ENCODE peak calls at places on chromosome 21, in eight cellular contexts. S is WTC11, M is MG63, X is NAMALWA, J is GM03348, W is AG08395, I is thoracic aorta, Y is heart right ventricle. D is an unnamed sample.

GRCh38 chr21:35179990-35180557 is 131.0 kb upstream of the RUNX1 start:
- DNase-seq in S (no peak), M (peak; percentile 60), X (no peak), J (peak; percentile 31), W (peak; percentile 53), I (no peak), Y (no peak), D (no peak)

GRCh38 chr21:38470762-38471161 is 27.5 kb downstream of the ERG start:
- DNase-seq in S (no peak), M (peak; percentile 90), X (no peak), J (peak; percentile 55), W (peak; percentile 42), I (no peak), Y (no peak), D (no peak)

GRCh38 chr21:33543505-33544129 is 779 bp downstream of the SON start:
- DNase-seq in S (peak; percentile 78), M (peak; percentile 80), X (peak; percentile 56), J (no peak), W (peak; percentile 40), I (no peak), Y (peak; percentile 81), D (peak; percentile 86)

GRCh38 chr21:41566500-41567014 is 58.6 kb upstream of the TMPRSS2 start:
- DNase-seq in S (no peak), M (no peak), X (no peak), J (no peak), W (no peak), I (no peak), Y (no peak), D (no peak)

GRCh38 chr21:27306821-27307746 is 340.2 kb upstream of the ADAMTS5 start:
- DNase-seq in S (no peak), M (no peak), X (no peak), J (no peak), W (peak; percentile 22), I (no peak), Y (no peak), D (no peak)

GRCh38 chr21:33374080-33374873 is 28.9 kb upstream of the IFNGR2 start:
- DNase-seq in S (peak; percentile 49), M (peak; percentile 49), X (peak; percentile 88), J (peak; percentile 54), W (peak; percentile 27), I (no peak), Y (peak; percentile 66), D (no peak)

GRCh38 chr21:41171210-41171609 is 3.2 kb downstream of the BACE2 start:
- DNase-seq in S (no peak), M (peak; percentile 89), X (no peak), J (no peak), W (no peak), I (no peak), Y (peak; percentile 30), D (no peak)

GRCh38 chr21:34345892-34346291 is 17.9 kb upstream of the KCNE2 start:
- DNase-seq in S (no peak), M (no peak), X (no peak), J (peak; percentile 26), W (peak; percentile 33), I (no peak), Y (no peak), D (no peak)

GRCh38 chr21:24727803-24728425 is 879.4 kb downstream of the MRPL39 start:
- DNase-seq in S (no peak), M (no peak), X (no peak), J (no peak), W (no peak), I (no peak), Y (no peak), D (no peak)

GRCh38 chr21:40054403-40054802 is 187.2 kb downstream of the PCP4 start:
- DNase-seq in S (no peak), M (peak; percentile 15), X (no peak), J (no peak), W (no peak), I (peak; percentile 55), Y (peak; percentile 21), D (no peak)

GRCh38 chr21:45880097-45881068 is 101.2 kb upstream of the COL6A1 start:
- DNase-seq in S (peak; percentile 85), M (peak; percentile 78), X (peak; percentile 84), J (peak; percentile 83), W (peak; percentile 80), I (peak; percentile 64), Y (peak; percentile 44), D (peak; percentile 81)

GRCh38 chr21:45380566-45380965 is 24.4 kb upstream of the COL18A1 start:
- DNase-seq in S (peak; percentile 6), M (no peak), X (no peak), J (no peak), W (no peak), I (no peak), Y (no peak), D (no peak)

GRCh38 chr21:32248616-32249550 is 30.0 kb downstream of the MIS18A start:
- DNase-seq in S (no peak), M (no peak), X (no peak), J (no peak), W (no peak), I (no peak), Y (no peak), D (no peak)

GRCh38 chr21:44929799-44930542 is 9.3 kb upstream of the ITGB2 start:
- DNase-seq in S (no peak), M (no peak), X (no peak), J (no peak), W (no peak), I (no peak), Y (no peak), D (no peak)

GRCh38 chr21:40851749-40852148 is 4.8 kb upstream of the DSCAM start:
- DNase-seq in S (no peak), M (no peak), X (no peak), J (no peak), W (no peak), I (no peak), Y (no peak), D (no peak)

GRCh38 chr21:37527103-37527502 is 160.5 kb downstream of the DYRK1A start:
- DNase-seq in S (no peak), M (no peak), X (no peak), J (no peak), W (no peak), I (no peak), Y (no peak), D (no peak)

GRCh38 chr21:32423320-32423719 is 10.8 kb downstream of the EVA1C start:
- DNase-seq in S (no peak), M (peak; percentile 35), X (no peak), J (peak; percentile 86), W (peak; percentile 88), I (no peak), Y (no peak), D (no peak)

GRCh38 chr21:41620982-41621381 is 113.0 kb upstream of the TMPRSS2 start:
- DNase-seq in S (no peak), M (no peak), X (no peak), J (peak; percentile 58), W (peak; percentile 39), I (no peak), Y (no peak), D (no peak)

GRCh38 chr21:45850181-45850580 is 131.4 kb upstream of the COL6A1 start:
- DNase-seq in S (no peak), M (no peak), X (no peak), J (no peak), W (no peak), I (no peak), Y (no peak), D (no peak)

GRCh38 chr21:43591468-43592050 is 67.7 kb downstream of the HSF2BP start:
- DNase-seq in S (no peak), M (no peak), X (no peak), J (no peak), W (no peak), I (no peak), Y (no peak), D (no peak)

GRCh38 chr21:37413553-37414291 is 47.1 kb downstream of the DYRK1A start:
- DNase-seq in S (no peak), M (no peak), X (peak; percentile 25), J (no peak), W (no peak), I (no peak), Y (no peak), D (no peak)

GRCh38 chr21:45013271-45013841 is 61.0 kb upstream of the ADARB1 start:
- DNase-seq in S (peak; percentile 36), M (no peak), X (no peak), J (no peak), W (no peak), I (no peak), Y (no peak), D (no peak)

GRCh38 chr21:24223625-24224024 is 1383.7 kb downstream of the MRPL39 start:
- DNase-seq in S (no peak), M (no peak), X (no peak), J (no peak), W (no peak), I (no peak), Y (no peak), D (no peak)

GRCh38 chr21:15283789-15284188 is 219.0 kb upstream of the NRIP1 start:
- DNase-seq in S (no peak), M (no peak), X (no peak), J (no peak), W (no peak), I (no peak), Y (no peak), D (no peak)

GRCh38 chr21:38766987-38767722 is 38.6 kb upstream of the ETS2 start:
- DNase-seq in S (no peak), M (no peak), X (peak; percentile 84), J (no peak), W (no peak), I (no peak), Y (no peak), D (no peak)

GRCh38 chr21:29601072-29601471 is 302.4 kb downstream of the BACH1 start:
- DNase-seq in S (no peak), M (no peak), X (no peak), J (no peak), W (no peak), I (no peak), Y (no peak), D (no peak)

GRCh38 chr21:37220433-37220980 is 46.6 kb downstream of the VPS26C start:
- DNase-seq in S (peak; percentile 24), M (no peak), X (no peak), J (peak; percentile 74), W (peak; percentile 52), I (no peak), Y (no peak), D (no peak)

GRCh38 chr21:42021751-42022430 is 11.7 kb upstream of the ZBTB21 start:
- DNase-seq in S (peak; percentile 54), M (no peak), X (no peak), J (no peak), W (no peak), I (no peak), Y (no peak), D (peak; percentile 76)

GRCh38 chr21:42301371-42302291 is 13.6 kb downstream of the TFF3 start:
- DNase-seq in S (no peak), M (no peak), X (no peak), J (no peak), W (no peak), I (no peak), Y (peak; percentile 37), D (no peak)

GRCh38 chr21:22516230-22516629 is 1518.0 kb downstream of the NCAM2 start:
- DNase-seq in S (no peak), M (no peak), X (peak; percentile 66), J (no peak), W (no peak), I (no peak), Y (no peak), D (no peak)

GRCh38 chr21:30206551-30207251 is 9.2 kb downstream of the CLDN8 start:
- DNase-seq in S (no peak), M (peak; percentile 17), X (no peak), J (no peak), W (no peak), I (no peak), Y (no peak), D (no peak)

GRCh38 chr21:21631961-21632360 is 633.8 kb downstream of the NCAM2 start:
- DNase-seq in S (no peak), M (peak; percentile 67), X (no peak), J (peak; percentile 9), W (no peak), I (no peak), Y (peak; percentile 7), D (no peak)

GRCh38 chr21:25573409-25574206 is 33.7 kb downstream of the MRPL39 start:
- DNase-seq in S (no peak), M (peak; percentile 78), X (peak; percentile 90), J (peak; percentile 75), W (peak; percentile 81), I (no peak), Y (no peak), D (no peak)

GRCh38 chr21:45471229-45472052 is 66.5 kb downstream of the COL18A1 start:
- DNase-seq in S (no peak), M (peak; percentile 50), X (no peak), J (peak; percentile 89), W (peak; percentile 85), I (no peak), Y (peak; percentile 81), D (no peak)